ENCODE peak calls at places on chromosomes 7 and 10, in nine cellular contexts. C is pancreas, P is sigmoid colon, V is mesendoderm, S is upper lobe of right lung, L is astrocyte, N is transverse colon, B is thyroid gland, T is suprapubic skin. F is an unnamed sample.

GRCh38 chr10:18687195-18687594 is 28.0 kb downstream of the ARL5B start:
- DNase-seq in P (no peak), V (no peak), B (no peak), T (no peak), N (no peak), S (no peak), L (no peak), C (no peak), F (no peak)

GRCh38 chr7:51666751-51667150 is 350.1 kb upstream of the COBL start:
- DNase-seq in T (no peak), C (no peak), V (no peak), S (no peak), P (no peak), N (no peak), B (no peak), L (no peak), F (no peak)

GRCh38 chr10:79310911-79311573 is 36.2 kb upstream of the PPIF start:
- DNase-seq in L (no peak), S (no peak), C (no peak), P (no peak), N (no peak), V (no peak), T (no peak), B (no peak), F (no peak)

GRCh38 chr10:61898435-61898778 is 3.1 kb upstream of the ARID5B start:
- DNase-seq in S (no peak), B (no peak), P (no peak), N (no peak), L (no peak), T (no peak), C (no peak), V (no peak), F (no peak)

GRCh38 chr7:23357190-23358093 is 58.3 kb downstream of the MALSU1 start:
- DNase-seq in N (no peak), V (peak; percentile 44), L (peak; percentile 57), B (no peak), C (no peak), T (no peak), P (no peak), S (no peak), F (peak; percentile 76)

GRCh38 chr7:76047305-76047810 is 442 bp downstream of the STYXL1 start:
- DNase-seq in N (no peak), L (no peak), T (no peak), C (no peak), S (no peak), V (no peak), P (no peak), B (no peak), F (no peak)

GRCh38 chr7:95723583-95724180 is 48.7 kb upstream of the DYNC1I1 start:
- DNase-seq in P (no peak), B (peak; percentile 34), T (no peak), V (peak; percentile 76), C (peak; percentile 12), N (no peak), L (peak; percentile 15), S (no peak), F (peak; percentile 16)

GRCh38 chr10:4622374-4622773 is 203.6 kb upstream of the AKR1E2 start:
- DNase-seq in B (no peak), L (no peak), C (no peak), V (no peak), T (no peak), S (no peak), P (no peak), N (no peak), F (no peak)

GRCh38 chr7:5659584-5659983 is 121.9 kb downstream of the RNF216 start:
- DNase-seq in C (no peak), B (no peak), S (no peak), P (no peak), L (no peak), T (no peak), V (no peak), N (peak; percentile 35), F (no peak)

GRCh38 chr7:69782917-69783684 is 184.8 kb downstream of the AUTS2 start:
- DNase-seq in B (peak; percentile 39), T (no peak), L (peak; percentile 65), P (peak; percentile 85), S (no peak), V (no peak), N (peak; percentile 18), C (no peak), F (no peak)

GRCh38 chr10:100866575-100867098 is 46.1 kb upstream of the SLF2 start:
- DNase-seq in T (no peak), L (no peak), S (no peak), N (no peak), B (no peak), C (no peak), V (peak; percentile 56), P (no peak), F (no peak)
- H3K27me3 ChIP-seq in T (peaks cover 58% of the 10 kb centered on the region), L (peaks cover 25% of the 10 kb centered on the region), S (peaks cover 23% of the 10 kb centered on the region), N (peaks cover 55% of the 10 kb centered on the region), B (peaks cover 4% of the 10 kb centered on the region), C (no peaks in the 10 kb centered on the region), V (peaks cover 8% of the 10 kb centered on the region), P (peaks cover 16% of the 10 kb centered on the region), F (peaks cover 18% of the 10 kb centered on the region)

GRCh38 chr7:106964455-106964854 is 80.0 kb upstream of the PRKAR2B start:
- DNase-seq in N (no peak), S (no peak), B (no peak), L (no peak), T (no peak), V (peak; percentile 43), C (no peak), P (no peak), F (no peak)
- H3K4me3 ChIP-seq in N (no peak overlapping the region), S (no peak overlapping the region), B (no peak overlapping the region), L (no peak overlapping the region), T (no peak overlapping the region), V (no peak overlapping the region), C (no peak overlapping the region), P (no peak overlapping the region), F (no peak overlapping the region)

DNA sequence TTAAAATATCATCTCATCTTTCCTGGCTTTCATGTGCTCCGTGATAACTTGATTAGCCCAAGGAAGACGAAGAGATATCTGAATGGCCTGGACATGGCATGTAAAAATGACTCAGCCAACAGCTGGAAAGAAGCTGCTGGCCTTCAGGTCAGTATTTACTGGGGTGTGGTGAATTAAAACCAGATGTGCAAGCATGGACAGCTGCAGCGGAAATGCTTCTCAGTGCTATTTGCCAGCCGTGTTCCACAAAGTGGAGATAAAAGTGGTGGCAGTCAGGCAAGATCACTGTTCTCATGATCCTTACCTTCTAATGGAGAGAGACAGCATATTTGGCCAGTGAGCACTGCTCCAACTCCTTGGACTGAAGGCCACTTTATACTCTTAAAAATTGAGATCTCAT is 203.1 kb upstream of the VSTM2A start:
- DNase-seq in C (no peak), L (no peak), N (no peak), T (no peak), S (no peak), B (no peak), P (no peak), V (no peak), F (no peak)
- H3K27me3 ChIP-seq in C (no peaks in the 10 kb centered on the region), L (no peaks in the 10 kb centered on the region), N (no peaks in the 10 kb centered on the region), T (no peaks in the 10 kb centered on the region), S (no peaks in the 10 kb centered on the region), B (no peaks in the 10 kb centered on the region), P (no peaks in the 10 kb centered on the region), V (no peaks in the 10 kb centered on the region), F (no peaks in the 10 kb centered on the region)

DNA sequence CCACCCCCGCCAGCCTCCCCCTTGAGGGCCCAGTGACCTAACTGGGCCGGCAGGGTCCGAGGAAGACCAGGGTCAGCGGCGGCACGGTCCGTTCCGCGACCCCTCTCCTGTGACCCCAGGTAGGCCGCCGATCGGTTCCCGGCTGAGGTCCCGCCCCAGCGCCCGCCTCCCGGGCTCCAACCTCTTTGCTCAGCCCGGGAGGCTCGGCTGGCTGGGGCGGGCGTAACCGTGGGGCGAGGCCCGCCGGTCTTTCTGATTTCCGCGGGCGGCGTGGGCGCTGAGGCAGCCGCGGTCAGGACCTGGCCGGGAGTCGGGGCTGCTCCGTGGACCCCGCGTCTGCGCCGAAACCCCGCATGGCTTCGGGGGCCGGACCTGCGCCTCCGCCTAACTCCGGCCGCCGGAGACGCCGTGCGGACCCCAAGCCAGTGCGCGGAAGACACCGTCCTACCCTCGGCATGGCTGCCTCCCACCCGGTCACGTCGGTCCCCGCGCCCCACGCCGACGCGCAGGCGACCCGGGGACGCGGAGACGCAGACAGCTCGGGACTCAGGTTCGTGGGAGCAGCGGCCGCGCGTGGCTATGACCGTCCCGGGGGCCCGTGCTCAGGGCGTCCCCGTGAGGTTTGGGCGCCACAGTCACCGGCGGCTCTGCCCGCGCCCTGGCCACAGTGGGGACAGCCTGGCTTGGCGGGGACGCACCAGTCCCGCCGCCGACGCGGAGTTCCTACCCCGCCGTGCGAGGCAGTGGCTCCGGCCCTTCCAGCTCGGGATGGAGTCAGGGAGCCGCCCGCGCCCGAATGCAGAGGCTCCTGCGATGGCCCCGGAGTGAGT is 1.0 kb upstream of the VENTX start:
- DNase-seq in N (no peak), C (no peak), P (no peak), T (no peak), S (no peak), L (no peak), B (no peak), V (no peak), F (no peak)
- H3K4me3 ChIP-seq in N (no peak overlapping the region), C (peak overlapping the region; percentile 36), P (peak overlapping the region; percentile 3), T (peak overlapping the region; percentile 37), S (peak overlapping the region; percentile 25), L (no peak overlapping the region), B (no peak overlapping the region), V (peak overlapping the region; percentile 24), F (no peak overlapping the region)

GRCh38 chr7:136865236-136865635 is 3.2 kb upstream of the CHRM2 start:
- DNase-seq in N (no peak), C (no peak), T (no peak), B (no peak), S (no peak), L (no peak), P (no peak), V (no peak), F (no peak)
- H3K27me3 ChIP-seq in N (peaks cover 23% of the 10 kb centered on the region), C (no peaks in the 10 kb centered on the region), T (peaks cover 22% of the 10 kb centered on the region), B (peaks cover 2% of the 10 kb centered on the region), S (peaks cover 32% of the 10 kb centered on the region), L (peaks cover 33% of the 10 kb centered on the region), P (no peaks in the 10 kb centered on the region), V (peaks cover 24% of the 10 kb centered on the region), F (peaks cover 21% of the 10 kb centered on the region)